ENCODE peak calls at places on chromosomes 11 and 22, in eight cellular contexts. One of them, this sample, is unnamed.

GRCh38 chr11:86502137-86502536 is 127.5 kb downstream of the CCDC81 start:
- DNase-seq in BE2C: no peak
- DNase-seq in activated CD4-positive, alpha-beta T cell treated with anti-CD3 and anti-CD28 coated beads for 48 hours: no peak
- DNase-seq in mucosa of descending colon: no peak
- DNase-seq in stimulated activated CD4-positive, alpha-beta T cell treated with anti-CD3 and anti-CD28 coated beads, Interleukin-12 subunit alpha, Interleukin-12 subunit beta, amount 100 ng/mL, for 24 hours: no peak
- DNase-seq in NCI-H2081 treated with DMSO at 0.1 percent for 48 hours: no peak
- DNase-seq in AG04450: no peak
- DNase-seq in T-helper 1 cell: no peak
- DNase-seq in this sample: no peak

GRCh38 chr11:103596323-103596722 is 440.1 kb upstream of the DDI1 start:
- DNase-seq in NCI-H2081 treated with DMSO at 0.1 percent for 48 hours: peak
- DNase-seq in BE2C: no peak
- DNase-seq in activated CD4-positive, alpha-beta T cell treated with anti-CD3 and anti-CD28 coated beads for 48 hours: no peak
- DNase-seq in stimulated activated CD4-positive, alpha-beta T cell treated with anti-CD3 and anti-CD28 coated beads, Interleukin-12 subunit alpha, Interleukin-12 subunit beta, amount 100 ng/mL, for 24 hours: no peak
- DNase-seq in mucosa of descending colon: no peak
- DNase-seq in AG04450: no peak
- DNase-seq in T-helper 1 cell: no peak
- DNase-seq in this sample: no peak

GRCh38 chr11:126564588-126564987 is 209.1 kb downstream of the ST3GAL4 start:
- DNase-seq in activated CD4-positive, alpha-beta T cell treated with anti-CD3 and anti-CD28 coated beads for 48 hours: no peak
- DNase-seq in stimulated activated CD4-positive, alpha-beta T cell treated with anti-CD3 and anti-CD28 coated beads, Interleukin-12 subunit alpha, Interleukin-12 subunit beta, amount 100 ng/mL, for 24 hours: no peak
- DNase-seq in T-helper 1 cell: no peak
- DNase-seq in AG04450: no peak
- DNase-seq in NCI-H2081 treated with DMSO at 0.1 percent for 48 hours: no peak
- DNase-seq in mucosa of descending colon: no peak
- DNase-seq in BE2C: no peak
- DNase-seq in this sample: no peak

GRCh38 chr11:64357904-64358535 is 942 bp upstream of the RPS6KA4 start:
- DNase-seq in AG04450: no peak
- DNase-seq in NCI-H2081 treated with DMSO at 0.1 percent for 48 hours: no peak
- DNase-seq in mucosa of descending colon: peak
- DNase-seq in BE2C: peak
- DNase-seq in T-helper 1 cell: peak
- DNase-seq in stimulated activated CD4-positive, alpha-beta T cell treated with anti-CD3 and anti-CD28 coated beads, Interleukin-12 subunit alpha, Interleukin-12 subunit beta, amount 100 ng/mL, for 24 hours: peak
- DNase-seq in activated CD4-positive, alpha-beta T cell treated with anti-CD3 and anti-CD28 coated beads for 48 hours: peak
- DNase-seq in this sample: no peak

GRCh38 chr11:83070044-83070877 is 1.4 kb downstream of the RAB30 start:
- DNase-seq in BE2C: no peak
- DNase-seq in mucosa of descending colon: no peak
- DNase-seq in AG04450: no peak
- DNase-seq in activated CD4-positive, alpha-beta T cell treated with anti-CD3 and anti-CD28 coated beads for 48 hours: no peak
- DNase-seq in stimulated activated CD4-positive, alpha-beta T cell treated with anti-CD3 and anti-CD28 coated beads, Interleukin-12 subunit alpha, Interleukin-12 subunit beta, amount 100 ng/mL, for 24 hours: no peak
- DNase-seq in NCI-H2081 treated with DMSO at 0.1 percent for 48 hours: no peak
- DNase-seq in T-helper 1 cell: no peak
- DNase-seq in this sample: no peak

GRCh38 chr22:30609260-30610185 is 2.5 kb downstream of the TCN2 start:
- DNase-seq in AG04450: peak
- DNase-seq in T-helper 1 cell: peak
- DNase-seq in stimulated activated CD4-positive, alpha-beta T cell treated with anti-CD3 and anti-CD28 coated beads, Interleukin-12 subunit alpha, Interleukin-12 subunit beta, amount 100 ng/mL, for 24 hours: no peak
- DNase-seq in NCI-H2081 treated with DMSO at 0.1 percent for 48 hours: no peak
- DNase-seq in mucosa of descending colon: peak
- DNase-seq in activated CD4-positive, alpha-beta T cell treated with anti-CD3 and anti-CD28 coated beads for 48 hours: peak
- DNase-seq in BE2C: no peak
- DNase-seq in this sample: no peak

GRCh38 chr11:68996376-68997123 is 15.8 kb upstream of the MRGPRD start:
- DNase-seq in BE2C: no peak
- DNase-seq in NCI-H2081 treated with DMSO at 0.1 percent for 48 hours: no peak
- DNase-seq in activated CD4-positive, alpha-beta T cell treated with anti-CD3 and anti-CD28 coated beads for 48 hours: no peak
- DNase-seq in AG04450: no peak
- DNase-seq in T-helper 1 cell: no peak
- DNase-seq in mucosa of descending colon: no peak
- DNase-seq in stimulated activated CD4-positive, alpha-beta T cell treated with anti-CD3 and anti-CD28 coated beads, Interleukin-12 subunit alpha, Interleukin-12 subunit beta, amount 100 ng/mL, for 24 hours: no peak
- DNase-seq in this sample: no peak

GRCh38 chr11:59187587-59187986 is 15.7 kb downstream of the DTX4 start:
- DNase-seq in T-helper 1 cell: no peak
- DNase-seq in mucosa of descending colon: peak
- DNase-seq in NCI-H2081 treated with DMSO at 0.1 percent for 48 hours: no peak
- DNase-seq in activated CD4-positive, alpha-beta T cell treated with anti-CD3 and anti-CD28 coated beads for 48 hours: no peak
- DNase-seq in AG04450: peak
- DNase-seq in stimulated activated CD4-positive, alpha-beta T cell treated with anti-CD3 and anti-CD28 coated beads, Interleukin-12 subunit alpha, Interleukin-12 subunit beta, amount 100 ng/mL, for 24 hours: no peak
- DNase-seq in BE2C: no peak
- DNase-seq in this sample: no peak

GRCh38 chr22:45502215-45503070 is at the start of gene FBLN1:
- DNase-seq in AG04450: no peak
- DNase-seq in stimulated activated CD4-positive, alpha-beta T cell treated with anti-CD3 and anti-CD28 coated beads, Interleukin-12 subunit alpha, Interleukin-12 subunit beta, amount 100 ng/mL, for 24 hours: no peak
- DNase-seq in NCI-H2081 treated with DMSO at 0.1 percent for 48 hours: no peak
- DNase-seq in BE2C: peak
- DNase-seq in T-helper 1 cell: no peak
- DNase-seq in mucosa of descending colon: peak
- DNase-seq in activated CD4-positive, alpha-beta T cell treated with anti-CD3 and anti-CD28 coated beads for 48 hours: no peak
- DNase-seq in this sample: peak

GRCh38 chr11:84103096-84103495 is 816.9 kb upstream of the CCDC90B start:
- DNase-seq in mucosa of descending colon: no peak
- DNase-seq in T-helper 1 cell: no peak
- DNase-seq in stimulated activated CD4-positive, alpha-beta T cell treated with anti-CD3 and anti-CD28 coated beads, Interleukin-12 subunit alpha, Interleukin-12 subunit beta, amount 100 ng/mL, for 24 hours: no peak
- DNase-seq in AG04450: no peak
- DNase-seq in activated CD4-positive, alpha-beta T cell treated with anti-CD3 and anti-CD28 coated beads for 48 hours: no peak
- DNase-seq in BE2C: peak
- DNase-seq in NCI-H2081 treated with DMSO at 0.1 percent for 48 hours: no peak
- DNase-seq in this sample: peak

GRCh38 chr11:125671561-125671960 is 9.1 kb downstream of the ACRV1 start:
- DNase-seq in T-helper 1 cell: no peak
- DNase-seq in BE2C: no peak
- DNase-seq in mucosa of descending colon: no peak
- DNase-seq in stimulated activated CD4-positive, alpha-beta T cell treated with anti-CD3 and anti-CD28 coated beads, Interleukin-12 subunit alpha, Interleukin-12 subunit beta, amount 100 ng/mL, for 24 hours: no peak
- DNase-seq in AG04450: no peak
- DNase-seq in NCI-H2081 treated with DMSO at 0.1 percent for 48 hours: no peak
- DNase-seq in activated CD4-positive, alpha-beta T cell treated with anti-CD3 and anti-CD28 coated beads for 48 hours: no peak
- DNase-seq in this sample: no peak